ENCODE peak calls at places on chromosome 2, in five cellular contexts. F is heart right ventricle; N is CD8-positive, alpha-beta memory T cell; T is GM23338; W is mammary epithelial cell. V is an unnamed sample. For H3K36me3, the result is how much of the 10 kb centered on the place peaks cover.

GRCh38 chr2:176112375-176113302 is 3.9 kb upstream of the HOXD10 start:
- DNase-seq in T (no peak), N (no peak), W (no peak), F (no peak), V (peak)

GRCh38 chr2:228841877-228842276 is 429.2 kb downstream of the PID1 start:
- DNase-seq in F (no peak), T (no peak), W (no peak), N (no peak), V (no peak)

GRCh38 chr2:222239945-222240675 is 58.7 kb downstream of the PAX3 start:
- DNase-seq in F (peak), W (no peak), N (no peak), T (peak), V (no peak)

GRCh38 chr2:175308005-175308404 is 126.5 kb upstream of the ATP5MC3 start:
- DNase-seq in T (no peak), W (no peak), N (no peak), F (no peak), V (no peak)

GRCh38 chr2:71513721-71514120 is 60.4 kb downstream of the DYSF start:
- DNase-seq in N (no peak), T (no peak), W (no peak), F (no peak), V (no peak)

GRCh38 chr2:12941203-12941602 is 224.5 kb downstream of the TRIB2 start:
- DNase-seq in N (no peak), W (no peak), T (no peak), F (no peak), V (no peak)

GRCh38 chr2:179049546-179050311 is at the start of gene CCDC141:
- DNase-seq in T (no peak), F (peak), N (no peak), W (no peak), V (no peak)

GRCh38 chr2:58398406-58398805 is 157.3 kb upstream of the FANCL start:
- DNase-seq in W (no peak), T (no peak), F (no peak), N (no peak), V (no peak)

GRCh38 chr2:58629720-58630119 is 388.6 kb upstream of the FANCL start:
- DNase-seq in F (no peak), T (no peak), N (no peak), W (peak), V (no peak)

GRCh38 chr2:213265679-213266078 is 18.6 kb upstream of the SPAG16 start:
- DNase-seq in W (no peak), T (no peak), F (no peak), N (no peak), V (no peak)

GRCh38 chr2:142880275-142880674 is 2.8 kb downstream of the KYNU start:
- DNase-seq in N (no peak), T (no peak), F (no peak), W (peak), V (peak)

GRCh38 chr2:222142027-222142426 is 156.8 kb downstream of the PAX3 start:
- DNase-seq in W (peak), N (no peak), F (no peak), T (no peak), V (peak)

GRCh38 chr2:175605989-175606841 is 395.9 kb downstream of the LNPK start:
- DNase-seq in N (no peak), W (no peak), F (no peak), T (peak), V (peak)

GRCh38 chr2:172830482-172830881 is 94.8 kb downstream of the RAPGEF4 start:
- DNase-seq in W (no peak), T (no peak), N (no peak), F (no peak), V (no peak)
- H3K36me3 ChIP-seq in W (under half), T (under half), N (under half), F (under half), V (under half)

DNA sequence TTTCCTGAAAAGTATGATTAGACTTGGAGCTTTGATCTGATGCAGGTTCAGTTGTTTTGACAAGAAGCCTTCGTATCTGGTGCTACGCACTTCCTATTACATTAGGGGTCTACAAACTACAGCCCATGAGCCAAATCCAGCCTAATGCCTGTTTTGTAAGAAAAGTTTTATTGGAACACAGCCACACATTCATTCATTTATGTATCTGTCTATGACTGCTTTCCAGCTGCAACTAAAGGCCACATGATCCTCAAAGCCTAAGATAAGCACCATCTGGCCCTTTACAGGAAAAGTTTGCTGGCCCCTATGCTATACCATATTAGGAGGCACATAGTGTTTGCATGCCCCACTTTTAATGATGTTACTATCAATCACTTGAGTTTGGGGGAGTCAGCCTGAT is 26.0 kb downstream of the EIF2AK3 start:
- DNase-seq in T (no peak), N (no peak), F (no peak), W (no peak), V (no peak)
- H3K36me3 ChIP-seq in T (under half), N (under half), F (under half), W (under half), V (under half)

GRCh38 chr2:86480105-86480504 is 38.9 kb downstream of the KDM3A start:
- DNase-seq in W (no peak), F (no peak), T (no peak), N (no peak), V (peak)

GRCh38 chr2:86476092-86476491 is 34.9 kb downstream of the KDM3A start:
- DNase-seq in N (no peak), T (no peak), W (no peak), F (no peak), V (peak)

GRCh38 chr2:86482034-86482433 is 40.9 kb downstream of the KDM3A start:
- DNase-seq in W (peak), N (no peak), T (no peak), F (no peak), V (peak)

GRCh38 chr2:86476918-86477317 is 35.7 kb downstream of the KDM3A start:
- DNase-seq in W (no peak), T (no peak), N (no peak), F (peak), V (no peak)

GRCh38 chr2:86477349-86477748 is 36.2 kb downstream of the KDM3A start:
- DNase-seq in W (peak), F (no peak), N (no peak), T (no peak), V (peak)
- H3K36me3 ChIP-seq in W (under half), F (half or more), N (half or more), T (under half), V (half or more)

DNA sequence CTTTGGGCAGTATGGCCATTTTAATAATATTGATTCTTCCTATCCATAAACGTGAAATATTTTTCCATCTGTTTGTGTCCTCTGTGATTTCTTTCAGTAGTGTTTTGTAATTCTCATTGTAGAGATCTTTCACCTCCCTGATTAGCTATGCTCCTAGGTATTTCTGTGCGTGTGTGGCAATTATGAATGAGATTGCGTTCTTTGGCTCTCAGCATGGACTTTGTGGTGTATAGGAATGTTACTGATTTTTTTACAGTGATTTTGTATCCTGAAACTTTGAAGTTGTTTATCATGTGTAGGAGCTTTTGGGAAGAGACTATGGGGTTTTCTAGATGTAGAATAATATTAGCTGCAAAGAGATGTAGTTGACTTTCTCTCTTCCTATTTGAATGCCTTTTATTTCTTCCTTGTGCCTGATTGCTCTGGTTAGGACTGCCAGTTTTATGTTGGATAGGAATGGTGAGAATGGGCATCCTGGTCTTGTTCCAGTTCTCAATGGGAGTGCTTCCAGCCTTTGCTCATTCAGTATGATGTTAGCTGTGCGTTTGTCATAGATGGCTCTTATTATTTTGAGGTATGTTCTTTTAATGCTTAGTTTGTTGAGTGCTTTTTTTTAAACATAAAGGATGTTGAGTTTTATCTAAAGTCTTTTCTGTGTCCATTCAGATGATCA is 27.0 kb upstream of the THUMPD2 start:
- DNase-seq in W (peak), F (no peak), N (no peak), T (no peak), V (peak)
- H3K36me3 ChIP-seq in W (under half), F (under half), N (under half), T (under half), V (under half)

GRCh38 chr2:238334885-238335284 is 14.6 kb downstream of the TRAF3IP1 start:
- DNase-seq in T (no peak), N (no peak), W (no peak), F (no peak), V (no peak)

GRCh38 chr2:238336151-238336550 is 15.8 kb downstream of the TRAF3IP1 start:
- DNase-seq in N (no peak), T (no peak), W (no peak), F (peak), V (no peak)

GRCh38 chr2:238330391-238330790 is 10.1 kb downstream of the TRAF3IP1 start:
- DNase-seq in T (no peak), W (no peak), N (no peak), F (no peak), V (no peak)

GRCh38 chr2:238327751-238328150 is 7.4 kb downstream of the TRAF3IP1 start:
- DNase-seq in T (no peak), W (no peak), F (no peak), N (no peak), V (no peak)

DNA sequence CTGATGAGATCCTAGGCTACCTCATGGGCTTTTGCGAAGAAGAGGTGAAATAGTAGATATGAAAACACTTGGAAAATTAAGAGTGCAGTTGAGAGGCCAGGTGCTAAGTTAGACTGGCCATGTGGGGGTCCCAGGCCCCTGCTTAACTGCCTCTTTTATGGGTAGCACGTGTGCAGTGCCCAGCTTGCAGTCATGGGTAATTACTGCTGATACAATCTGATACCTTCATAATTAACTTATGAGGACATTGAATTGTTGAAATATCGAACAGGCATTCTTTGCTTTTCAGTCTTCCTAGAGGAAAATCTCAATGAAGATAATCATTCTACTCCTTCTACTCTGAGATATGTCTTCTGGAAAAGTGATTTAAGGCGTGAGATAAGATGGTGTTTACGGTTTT is 11.6 kb downstream of the TRAF3IP1 start:
- DNase-seq in F (no peak), W (no peak), T (no peak), N (no peak), V (no peak)
- H3K36me3 ChIP-seq in F (half or more), W (under half), T (under half), N (under half), V (under half)

DNA sequence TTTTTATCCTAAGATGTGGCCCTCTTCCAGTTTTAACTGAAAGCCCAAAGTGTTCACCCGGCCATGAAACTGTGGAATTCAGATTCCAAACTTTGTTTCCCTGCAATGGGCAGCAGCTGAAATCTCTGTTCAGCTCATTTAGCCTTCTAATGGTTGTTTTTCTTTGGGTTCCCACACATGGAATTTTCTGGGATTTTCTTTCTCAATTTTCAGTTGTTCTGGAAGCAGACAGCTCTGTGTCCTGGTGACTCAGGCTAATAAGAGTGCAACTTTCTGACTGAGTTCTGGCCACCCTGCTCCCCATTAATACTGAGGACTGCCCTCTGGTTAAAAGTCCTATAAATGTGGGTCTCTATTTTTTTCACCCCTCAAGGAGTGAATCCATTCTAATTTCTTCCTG is 78.5 kb downstream of the PMS1 start:
- DNase-seq in T (no peak), F (no peak), N (no peak), W (no peak), V (no peak)
- H3K36me3 ChIP-seq in T (under half), F (under half), N (under half), W (under half), V (under half)

DNA sequence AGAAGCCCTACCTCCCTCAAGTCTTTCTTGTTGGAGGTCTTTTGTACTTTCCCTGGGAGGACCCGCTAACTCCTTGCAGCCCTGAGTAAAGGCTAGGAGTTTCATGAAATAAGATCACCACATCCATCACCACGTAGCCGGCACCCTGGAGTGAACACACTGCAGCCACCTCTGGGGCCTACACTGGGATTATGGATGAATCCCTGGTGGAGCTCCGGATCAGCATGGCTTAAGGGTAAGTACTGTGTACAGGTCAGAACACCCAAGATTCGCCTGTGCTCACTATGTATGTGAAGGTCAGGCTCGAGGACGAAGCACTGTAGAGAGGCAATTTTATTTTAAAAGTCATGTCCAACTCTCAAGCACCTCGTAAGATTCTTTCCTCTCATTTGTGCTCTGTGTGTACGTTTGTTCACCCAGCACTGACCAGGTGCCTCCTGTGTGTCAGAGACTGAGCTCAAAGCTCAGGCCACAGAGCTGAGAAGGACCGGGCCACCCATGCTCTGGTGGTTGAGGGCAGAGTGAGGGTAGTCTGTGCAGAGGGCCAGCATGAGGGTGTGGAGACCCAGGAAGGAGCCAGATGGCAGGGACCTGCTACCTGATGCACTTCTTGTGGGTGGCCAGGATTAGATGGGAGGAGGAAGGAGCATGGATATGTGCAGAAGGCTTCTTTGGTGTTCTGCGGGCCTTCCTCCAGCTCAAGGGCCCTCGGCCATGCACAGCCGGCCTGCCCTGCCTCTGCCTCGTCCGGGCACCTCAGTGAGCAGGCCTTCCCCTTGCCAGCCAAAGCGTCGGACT is 66.7 kb upstream of the TFCP2L1 start:
- DNase-seq in W (no peak), N (no peak), T (no peak), F (no peak), V (no peak)
- H3K36me3 ChIP-seq in W (under half), N (under half), T (under half), F (half or more), V (under half)

GRCh38 chr2:54676656-54677055 is 46.8 kb upstream of the EML6 start:
- DNase-seq in T (no peak), W (no peak), N (no peak), F (no peak), V (peak)

GRCh38 chr2:54678719-54679118 is 44.7 kb upstream of the EML6 start:
- DNase-seq in W (no peak), F (no peak), T (no peak), N (no peak), V (no peak)

GRCh38 chr2:54677476-54678265 is 45.8 kb upstream of the EML6 start:
- DNase-seq in F (no peak), N (no peak), W (no peak), T (no peak), V (no peak)

GRCh38 chr2:54683596-54683995 is 39.9 kb upstream of the EML6 start:
- DNase-seq in F (no peak), N (no peak), W (no peak), T (no peak), V (no peak)

DNA sequence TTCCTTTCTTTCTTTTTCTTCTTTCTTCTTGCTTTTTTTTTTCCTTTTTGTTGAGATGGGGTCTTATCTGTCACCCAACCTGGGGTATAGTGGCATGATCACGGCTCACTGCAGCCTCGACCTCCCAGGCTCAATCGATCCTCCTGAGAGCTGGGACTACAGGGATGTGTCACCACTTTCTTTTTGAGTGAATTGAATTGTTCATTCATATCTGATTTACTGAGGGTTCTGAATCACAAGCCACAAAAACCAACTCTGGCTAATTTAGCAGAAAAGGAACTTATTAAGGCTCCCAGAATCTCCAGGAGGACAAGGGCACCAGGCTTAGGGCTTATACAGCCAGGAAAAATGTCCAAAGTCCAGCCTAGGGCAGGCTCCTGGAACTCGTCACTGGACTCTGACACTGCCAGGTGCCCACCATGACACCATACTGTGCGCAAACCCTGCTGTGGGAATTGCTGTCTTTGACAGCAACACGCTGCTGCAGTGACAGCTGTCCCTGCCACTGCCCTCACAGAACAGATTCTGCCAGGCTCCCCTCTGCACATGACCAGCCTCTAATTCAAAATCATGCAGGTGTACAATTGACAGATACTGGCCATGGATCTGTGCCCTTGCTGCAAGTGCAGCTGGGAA is 42.9 kb upstream of the EML6 start:
- DNase-seq in W (peak), F (no peak), T (no peak), N (no peak), V (peak)
- H3K36me3 ChIP-seq in W (under half), F (under half), T (under half), N (under half), V (under half)

GRCh38 chr2:167794554-167795255 is 452.7 kb downstream of the STK39 start:
- DNase-seq in T (no peak), F (no peak), W (no peak), N (no peak), V (no peak)
- H3K36me3 ChIP-seq in T (under half), F (under half), W (under half), N (under half), V (under half)

V was measured in GM23248.